ENCODE peak calls at places on chromosome 1, in nine cellular contexts. O, Y, Z, M, X, D, L, I and J are unnamed samples. For H3K27me3, the result is how much of the 10 kb centered on the place peaks cover.

GRCh38 chr1:32180186-32181060 is 948 bp downstream of the TXLNA start:
- DNase-seq in O (peak), Y (peak), Z (peak), M (peak), X (peak), D (peak), L (peak), I (no peak), J (peak)

GRCh38 chr1:212689758-212690540 is 9.7 kb downstream of the BATF3 start:
- DNase-seq in O (no peak), Y (no peak), Z (no peak), M (no peak), X (no peak), D (no peak), L (peak), I (no peak), J (no peak)

GRCh38 chr1:245516178-245516829 is 361.5 kb downstream of the KIF26B start:
- DNase-seq in O (no peak), Y (no peak), Z (no peak), M (no peak), X (no peak), D (no peak), L (peak), I (no peak), J (no peak)

GRCh38 chr1:64685942-64686341 is 58.9 kb upstream of the RAVER2 start:
- DNase-seq in O (no peak), Y (no peak), Z (no peak), M (no peak), X (no peak), D (no peak), L (no peak), I (no peak), J (no peak)

GRCh38 chr1:63307196-63307794 is 15.1 kb upstream of the FOXD3 start:
- DNase-seq in O (no peak), Y (no peak), Z (no peak), M (no peak), X (no peak), D (no peak), L (no peak), I (no peak), J (no peak)

GRCh38 chr1:55720243-55720642 is 505.1 kb upstream of the USP24 start:
- DNase-seq in O (peak), Y (no peak), Z (no peak), M (peak), X (no peak), D (no peak), L (no peak), I (no peak), J (no peak)

GRCh38 chr1:183404456-183404855 is 13.7 kb downstream of the NMNAT2 start:
- DNase-seq in O (no peak), Y (no peak), Z (no peak), M (no peak), X (no peak), D (no peak), L (no peak), I (no peak), J (no peak)

GRCh38 chr1:71037066-71037465 is 10.6 kb downstream of the PTGER3 start:
- DNase-seq in O (no peak), Y (no peak), Z (no peak), M (no peak), X (no peak), D (no peak), L (no peak), I (no peak), J (no peak)

GRCh38 chr1:178538192-178538916 is 25.4 kb downstream of the TEX35 start:
- DNase-seq in O (no peak), Y (peak), Z (no peak), M (no peak), X (no peak), D (no peak), L (no peak), I (no peak), J (no peak)

GRCh38 chr1:47508900-47509488 is 71.2 kb downstream of the FOXD2 start:
- DNase-seq in O (no peak), Y (no peak), Z (no peak), M (no peak), X (no peak), D (no peak), L (peak), I (no peak), J (no peak)
- H3K27me3 ChIP-seq in O (under half), Y (under half), Z (under half), M (under half), X (under half), D (under half), L (half or more), I (under half), J (under half)

GRCh38 chr1:193104496-193104905 is 713 bp downstream of the GLRX2 start:
- DNase-seq in O (peak), Y (peak), Z (no peak), M (peak), X (no peak), D (peak), L (peak), I (no peak), J (no peak)

GRCh38 chr1:193103759-193104495 is 1.3 kb downstream of the GLRX2 start:
- DNase-seq in O (no peak), Y (peak), Z (no peak), M (no peak), X (no peak), D (no peak), L (no peak), I (no peak), J (no peak)

GRCh38 chr1:193104906-193105820 is at the start of gene GLRX2:
- DNase-seq in O (peak), Y (peak), Z (peak), M (peak), X (peak), D (peak), L (peak), I (peak), J (peak)

GRCh38 chr1:193108471-193108870 is 3.3 kb upstream of the GLRX2 start:
- DNase-seq in O (no peak), Y (no peak), Z (no peak), M (no peak), X (no peak), D (no peak), L (no peak), I (no peak), J (no peak)

GRCh38 chr1:193105821-193106177 is 585 bp upstream of the GLRX2 start:
- DNase-seq in O (no peak), Y (no peak), Z (no peak), M (no peak), X (no peak), D (no peak), L (no peak), I (no peak), J (no peak)
- H3K27ac ChIP-seq in O (peak), Y (peak), Z (peak), M (peak), X (no peak), D (peak), L (peak), I (peak), J (no peak)

DNA sequence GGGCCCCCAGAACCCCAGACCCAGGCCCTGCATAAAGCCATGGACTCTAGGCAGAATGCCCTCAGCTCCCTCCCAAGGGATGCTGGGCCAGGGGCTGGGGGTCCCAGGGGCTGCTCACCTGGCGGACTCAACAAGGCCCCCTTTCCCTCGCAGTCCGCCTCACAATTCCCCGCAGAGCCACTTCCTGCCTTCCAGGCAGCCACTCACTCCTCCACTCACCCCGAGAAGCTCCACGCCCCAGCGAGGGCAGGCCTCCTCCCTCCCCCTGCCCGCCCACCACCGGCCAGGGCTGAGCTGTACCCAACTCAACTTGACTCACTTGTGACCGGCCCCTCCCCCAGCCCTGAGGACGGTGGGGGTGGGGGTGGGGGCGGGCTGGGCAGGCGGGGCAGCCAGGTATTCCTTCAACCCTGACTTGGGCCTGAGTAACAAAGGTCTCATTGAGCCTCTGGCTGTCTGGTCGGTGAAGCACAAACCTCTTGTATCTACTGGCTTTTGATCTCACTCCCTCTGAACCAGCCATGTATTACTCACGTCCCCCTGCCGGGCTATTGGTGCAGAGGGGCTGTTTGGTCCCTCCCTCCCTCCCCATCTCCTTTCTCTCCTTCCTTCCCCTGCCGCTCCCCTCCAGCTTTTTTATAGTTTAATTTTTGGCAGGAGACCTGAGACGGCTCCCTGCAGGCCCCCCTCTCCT is 5.9 kb downstream of the BLACAT1 start:
- DNase-seq in O (peak), Y (peak), Z (no peak), M (no peak), X (no peak), D (no peak), L (peak), I (no peak), J (no peak)
- H3K27me3 ChIP-seq in O (half or more), Y (under half), Z (under half), M (under half), X (under half), D (under half), L (under half), I (under half), J (under half)

GRCh38 chr1:61953076-61953789 is 211.0 kb downstream of the PATJ start:
- DNase-seq in O (no peak), Y (no peak), Z (no peak), M (no peak), X (no peak), D (no peak), L (no peak), I (no peak), J (no peak)
- H3K27ac ChIP-seq in O (no peak), Y (no peak), Z (peak), M (peak), X (no peak), D (no peak), L (peak), I (no peak), J (no peak)

GRCh38 chr1:157380523-157380922 is 171.8 kb downstream of the FCRL5 start:
- DNase-seq in O (no peak), Y (no peak), Z (no peak), M (no peak), X (no peak), D (no peak), L (no peak), I (no peak), J (no peak)
- H3K27me3 ChIP-seq in O (under half), Y (under half), Z (under half), M (under half), X (under half), D (under half), L (under half), I (under half), J (under half)

DNA sequence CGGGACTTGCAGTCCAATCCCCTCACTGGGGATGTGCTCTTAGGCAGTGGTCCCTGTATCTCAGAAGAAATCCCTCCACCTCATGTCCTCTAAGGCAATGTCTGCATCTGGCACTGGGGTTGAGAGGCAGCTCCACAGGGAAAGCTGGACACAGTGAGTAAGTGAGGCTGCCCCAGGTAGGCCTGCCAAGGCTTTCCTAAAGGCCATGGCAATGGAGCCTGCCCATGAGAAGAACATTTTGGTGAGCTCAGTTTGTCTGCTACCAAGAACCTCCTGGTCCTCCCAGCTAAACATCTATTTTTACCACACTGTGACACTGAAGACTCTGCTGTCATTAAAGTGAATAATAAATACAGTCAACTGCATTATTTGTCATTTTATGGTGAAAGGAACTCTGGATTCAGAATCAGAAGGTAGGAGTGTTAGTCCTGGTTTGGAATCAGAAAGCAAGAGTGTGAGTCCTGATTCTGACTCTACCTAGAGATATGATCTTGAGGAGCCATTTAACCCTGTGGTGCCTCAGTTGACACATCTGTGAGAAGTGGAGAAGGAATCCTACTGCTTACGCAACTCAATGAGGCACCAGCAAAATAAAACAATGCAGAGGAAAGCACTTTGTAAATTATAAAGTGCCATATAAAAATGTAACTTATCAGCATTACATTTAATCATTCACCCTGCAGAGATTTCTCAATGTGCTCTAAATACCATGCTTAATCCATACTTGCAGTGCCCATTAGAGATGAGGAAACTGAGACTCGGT is 41.0 kb downstream of the TBX15 start:
- DNase-seq in O (no peak), Y (peak), Z (peak), M (no peak), X (no peak), D (no peak), L (no peak), I (no peak), J (no peak)
- H3K27ac ChIP-seq in O (no peak), Y (no peak), Z (peak), M (no peak), X (no peak), D (no peak), L (no peak), I (no peak), J (no peak)

GRCh38 chr1:77636864-77637263 is 45.6 kb downstream of the ZZZ3 start:
- DNase-seq in O (no peak), Y (peak), Z (no peak), M (no peak), X (no peak), D (no peak), L (peak), I (no peak), J (no peak)

GRCh38 chr1:77632216-77632615 is 50.2 kb downstream of the ZZZ3 start:
- DNase-seq in O (no peak), Y (no peak), Z (no peak), M (no peak), X (no peak), D (no peak), L (no peak), I (no peak), J (no peak)

GRCh38 chr1:77627965-77628570 is 54.4 kb downstream of the ZZZ3 start:
- DNase-seq in O (no peak), Y (no peak), Z (no peak), M (no peak), X (no peak), D (no peak), L (no peak), I (no peak), J (no peak)

GRCh38 chr1:77631302-77631701 is 51.2 kb downstream of the ZZZ3 start:
- DNase-seq in O (no peak), Y (no peak), Z (no peak), M (no peak), X (no peak), D (no peak), L (no peak), I (no peak), J (no peak)

GRCh38 chr1:77631751-77632150 is 50.7 kb downstream of the ZZZ3 start:
- DNase-seq in O (no peak), Y (no peak), Z (no peak), M (no peak), X (no peak), D (no peak), L (no peak), I (no peak), J (no peak)
- H3K27me3 ChIP-seq in O (under half), Y (under half), Z (under half), M (under half), X (under half), D (under half), L (under half), I (under half), J (under half)